ENCODE peak calls at places on chromosome 6, in six cellular contexts. W is SHP77; U is NCI-H526 treated with DMSO at 0.1 percent for 48 hours; G is activated naive CD4-positive, alpha-beta T cell; N is NT2/D1; L is HT1080. A is an unnamed sample.

GRCh38 chr6:92559002-92559401 is 860.4 kb downstream of the EPHA7 start:
- DNase-seq in W (no peak), U (no peak), G (no peak), N (no peak), L (no peak), A (no peak)

GRCh38 chr6:138007014-138007472 is 100.2 kb downstream of the PERP start:
- DNase-seq in W (no peak), U (no peak), G (no peak), N (peak), L (peak), A (peak)

GRCh38 chr6:16109659-16110300 is 19.1 kb upstream of the MYLIP start:
- DNase-seq in W (no peak), U (no peak), G (no peak), N (no peak), L (no peak), A (no peak)

GRCh38 chr6:35203680-35204079 is 10.1 kb upstream of the SCUBE3 start:
- DNase-seq in W (no peak), U (no peak), G (no peak), N (no peak), L (no peak), A (no peak)

GRCh38 chr6:117138920-117139319 is 126.4 kb upstream of the VGLL2 start:
- DNase-seq in W (no peak), U (no peak), G (no peak), N (no peak), L (peak), A (no peak)

GRCh38 chr6:8392569-8392968 is 42.8 kb downstream of the SLC35B3 start:
- DNase-seq in W (no peak), U (no peak), G (no peak), N (no peak), L (no peak), A (peak)

GRCh38 chr6:160315310-160315709 is 32.9 kb upstream of the SLC22A3 start:
- DNase-seq in W (no peak), U (no peak), G (no peak), N (no peak), L (peak), A (no peak)

GRCh38 chr6:106119526-106119925 is 33.4 kb downstream of the PRDM1 start:
- DNase-seq in W (no peak), U (no peak), G (no peak), N (no peak), L (no peak), A (no peak)

GRCh38 chr6:49118475-49118874 is 344.6 kb downstream of the MMUT start:
- DNase-seq in W (no peak), U (no peak), G (no peak), N (no peak), L (no peak), A (no peak)

GRCh38 chr6:146860583-146860982 is 261.8 kb downstream of the ADGB start:
- DNase-seq in W (peak), U (no peak), G (no peak), N (no peak), L (no peak), A (no peak)

GRCh38 chr6:118739976-118740771 is 88.8 kb upstream of the CEP85L start:
- DNase-seq in W (no peak), U (no peak), G (no peak), N (no peak), L (peak), A (no peak)

GRCh38 chr6:35343092-35343834 is 905 bp downstream of the PPARD start:
- DNase-seq in W (no peak), U (no peak), G (no peak), N (no peak), L (no peak), A (no peak)

GRCh38 chr6:9083108-9083507 is 647.8 kb upstream of the SLC35B3 start:
- DNase-seq in W (no peak), U (no peak), G (no peak), N (no peak), L (no peak), A (no peak)

GRCh38 chr6:5053038-5053437 is 32.1 kb upstream of the PPP1R3G start:
- DNase-seq in W (no peak), U (no peak), G (no peak), N (no peak), L (peak), A (no peak)

GRCh38 chr6:1789092-1789491 is 179.4 kb downstream of the FOXC1 start:
- DNase-seq in W (no peak), U (no peak), G (no peak), N (no peak), L (peak), A (no peak)

GRCh38 chr6:31094389-31094881 is 17.9 kb downstream of the C6orf15 start:
- DNase-seq in W (no peak), U (no peak), G (no peak), N (no peak), L (peak), A (no peak)

GRCh38 chr6:18997375-18997826 is 610.3 kb downstream of the RNF144B start:
- DNase-seq in W (peak), U (peak), G (no peak), N (peak), L (peak), A (peak)

GRCh38 chr6:31174378-31174777 is 3.9 kb upstream of the POU5F1 start:
- DNase-seq in W (no peak), U (no peak), G (no peak), N (no peak), L (no peak), A (no peak)

GRCh38 chr6:105179244-105180065 is at the start of gene POPDC3:
- DNase-seq in W (peak), U (peak), G (no peak), N (peak), L (peak), A (peak)

GRCh38 chr6:26260110-26260637 is 104.8 kb upstream of the BTN3A2 start:
- DNase-seq in W (no peak), U (no peak), G (no peak), N (no peak), L (no peak), A (no peak)

GRCh38 chr6:28771401-28772267 is 152.2 kb downstream of the TRIM27 start:
- DNase-seq in W (no peak), U (no peak), G (no peak), N (no peak), L (no peak), A (no peak)

GRCh38 chr6:90820436-90820835 is 233.6 kb upstream of the MAP3K7 start:
- DNase-seq in W (no peak), U (no peak), G (no peak), N (no peak), L (peak), A (no peak)

GRCh38 chr6:122401104-122401503 is 1.7 kb downstream of the HSF2 start:
- DNase-seq in W (no peak), U (no peak), G (no peak), N (no peak), L (no peak), A (no peak)

GRCh38 chr6:5308066-5308465 is 46.8 kb downstream of the FARS2 start:
- DNase-seq in W (no peak), U (no peak), G (no peak), N (no peak), L (peak), A (no peak)

GRCh38 chr6:39496951-39497350 is 174.4 kb upstream of the KCNK16 start:
- DNase-seq in W (no peak), U (no peak), G (no peak), N (no peak), L (no peak), A (no peak)

GRCh38 chr6:55898342-55898741 is 23.0 kb upstream of the BMP5 start:
- DNase-seq in W (no peak), U (no peak), G (no peak), N (no peak), L (peak), A (no peak)

GRCh38 chr6:3351105-3351676 is 92.4 kb downstream of the PSMG4 start:
- DNase-seq in W (peak), U (peak), G (no peak), N (no peak), L (no peak), A (no peak)

GRCh38 chr6:166750125-166750793 is 123.2 kb upstream of the RPS6KA2 start:
- DNase-seq in W (no peak), U (no peak), G (no peak), N (no peak), L (no peak), A (no peak)

GRCh38 chr6:39411465-39411864 is 89.0 kb upstream of the KCNK16 start:
- DNase-seq in W (no peak), U (no peak), G (no peak), N (no peak), L (peak), A (no peak)

GRCh38 chr6:36224918-36225461 is 28.4 kb downstream of the BRPF3 start:
- DNase-seq in W (no peak), U (no peak), G (no peak), N (no peak), L (peak), A (no peak)

GRCh38 chr6:138386897-138387296 is 9.2 kb downstream of the SMIM28 start:
- DNase-seq in W (no peak), U (no peak), G (no peak), N (no peak), L (no peak), A (no peak)